ENCODE peak calls at places on chromosome X, in eight cellular contexts. K is tibial nerve, Y is A549, S is HepG2, T is stomach, X is right lobe of liver, O is breast epithelium, F is uterus. R is an unnamed sample.
A peak's percentile ranks its signal among the peaks of the same experiment; 100 is the strongest.

GRCh38 chrX:133403984-133404383 is 11.3 kb downstream of the GPC4 start:
- DNase-seq in Y (no peak), X (no peak), T (no peak), S (no peak), F (no peak), K (no peak), O (no peak), R (no peak)

GRCh38 chrX:115898382-115899001 is 272.1 kb upstream of the AGTR2 start:
- DNase-seq in S (peak; percentile 81), K (no peak), Y (peak; percentile 23), F (peak; percentile 53), T (peak; percentile 92), O (peak; percentile 53), X (no peak), R (peak; percentile 89)

GRCh38 chrX:85561216-85561615 is 181.8 kb upstream of the POF1B start:
- DNase-seq in X (no peak), T (no peak), S (no peak), O (no peak), Y (no peak), K (no peak), F (no peak), R (no peak)

GRCh38 chrX:65985922-65986588 is 53.8 kb downstream of the VSIG4 start:
- DNase-seq in O (no peak), T (no peak), X (no peak), K (peak; percentile 17), Y (peak; percentile 50), S (peak; percentile 18), F (peak; percentile 12), R (peak; percentile 12)

GRCh38 chrX:154349359-154349935 is 25.0 kb downstream of the FLNA start:
- DNase-seq in F (peak; percentile 34), O (no peak), X (no peak), Y (peak; percentile 26), K (no peak), S (no peak), T (no peak), R (peak; percentile 11)

GRCh38 chrX:55119712-55120111 is 30.9 kb downstream of the PAGE2 start:
- DNase-seq in K (no peak), F (no peak), X (no peak), O (no peak), S (no peak), Y (no peak), T (no peak), R (no peak)

GRCh38 chrX:276588-277171 is 4.5 kb upstream of the PLCXD1 start:
- DNase-seq in F (no peak), T (peak; percentile 67), S (no peak), K (no peak), Y (peak; percentile 58), O (peak; percentile 84), X (peak; percentile 63), R (peak; percentile 49)

GRCh38 chrX:154074199-154074598 is 23.3 kb downstream of the MECP2 start:
- DNase-seq in O (no peak), F (no peak), S (peak; percentile 19), X (no peak), T (no peak), Y (peak; percentile 28), K (no peak), R (no peak)

GRCh38 chrX:41688835-41689234 is at the start of gene GPR34:
- DNase-seq in Y (no peak), K (no peak), S (no peak), X (no peak), F (no peak), T (no peak), O (no peak), R (no peak)

GRCh38 chrX:14039344-14039743 is 9.7 kb upstream of the GEMIN8 start:
- DNase-seq in K (peak; percentile 55), S (peak; percentile 28), O (no peak), F (no peak), T (peak; percentile 60), Y (peak; percentile 54), X (peak; percentile 46), R (peak; percentile 61)

GRCh38 chrX:10106801-10107200 is 50.0 kb upstream of the CLCN4 start:
- DNase-seq in Y (no peak), K (no peak), O (no peak), X (no peak), T (no peak), S (no peak), F (no peak), R (peak; percentile 46)

GRCh38 chrX:80808854-80809493 is 703 bp downstream of the BRWD3 start:
- DNase-seq in S (no peak), O (no peak), F (peak; percentile 15), T (no peak), K (peak; percentile 5), Y (peak; percentile 20), X (peak; percentile 45), R (peak; percentile 28)

GRCh38 chrX:136055651-136056221 is 70.5 kb downstream of the SLC9A6 start:
- DNase-seq in O (no peak), Y (no peak), T (no peak), K (peak; percentile 50), S (no peak), X (no peak), F (peak; percentile 51), R (no peak)

GRCh38 chrX:156004256-156004655 is 6.8 kb downstream of the IL9R start:
- DNase-seq in S (no peak), O (no peak), K (no peak), X (no peak), T (no peak), F (no peak), Y (no peak), R (no peak)

GRCh38 chrX:141903400-141904155 is at the start of gene MAGEC1:
- DNase-seq in K (no peak), Y (no peak), X (no peak), S (no peak), O (no peak), T (no peak), F (no peak), R (no peak)

GRCh38 chrX:57266275-57266674 is 20.2 kb upstream of the FAAH2 start:
- DNase-seq in X (no peak), T (no peak), Y (no peak), K (no peak), F (no peak), S (no peak), O (no peak), R (no peak)

GRCh38 chrX:155231163-155231562 is 14.9 kb downstream of the VBP1 start:
- DNase-seq in K (no peak), Y (no peak), X (no peak), O (no peak), S (no peak), T (no peak), F (no peak), R (no peak)

GRCh38 chrX:19725545-19726102 is 161.8 kb downstream of the SH3KBP1 start:
- DNase-seq in Y (peak; percentile 19), O (no peak), T (no peak), K (no peak), X (peak; percentile 47), S (no peak), F (no peak), R (no peak)

DNA sequence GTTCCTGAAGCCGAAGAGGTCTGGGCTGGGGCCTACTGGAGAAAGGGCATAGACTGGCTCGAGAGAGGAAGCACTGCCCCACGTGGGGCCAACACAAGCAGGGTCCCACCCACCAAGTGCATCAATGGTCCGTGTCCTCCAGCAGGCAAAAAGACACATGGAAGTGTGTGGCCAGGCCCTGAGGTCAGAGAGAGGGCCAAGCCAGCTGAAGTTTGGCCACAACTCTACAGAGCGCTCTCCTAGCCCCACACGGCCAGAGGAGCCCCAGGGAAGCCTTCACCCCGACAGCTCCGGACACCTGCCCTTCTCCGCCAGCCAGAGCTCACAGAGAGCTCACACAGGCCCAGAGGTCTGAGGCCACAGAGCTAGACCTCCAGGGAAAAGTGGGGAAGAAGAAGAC is 8.5 kb upstream of the KDM5C start:
- DNase-seq in F (no peak), T (no peak), S (no peak), O (no peak), Y (no peak), K (no peak), X (no peak), R (no peak)
- TF ChIP-seq POLR2A in F (no peak), T (no peak), S (no peak), O (no peak), Y (no peak), K (no peak), X (no peak), R (no peak)

GRCh38 chrX:43971966-43972961 is 926 bp downstream of the NDP start:
- DNase-seq in Y (no peak), K (no peak), T (no peak), F (no peak), S (no peak), X (no peak), O (no peak), R (no peak)
- H3K4me3 ChIP-seq in Y (no peak overlapping the region), K (peak overlapping the region; percentile 32), T (peak overlapping the region; percentile 33), F (peak overlapping the region; percentile 17), S (no peak overlapping the region), X (no peak overlapping the region), O (peak overlapping the region; percentile 55), R (peak overlapping the region; percentile 28)

GRCh38 chrX:129793604-129794191 is 13.9 kb downstream of the SASH3 start:
- DNase-seq in S (no peak), K (no peak), X (no peak), F (no peak), T (no peak), Y (no peak), O (no peak), R (no peak)

GRCh38 chrX:129791336-129791735 is 11.6 kb downstream of the SASH3 start:
- DNase-seq in K (no peak), S (no peak), O (no peak), X (no peak), F (no peak), T (no peak), Y (no peak), R (no peak)

GRCh38 chrX:129791961-129792570 is 12.3 kb downstream of the SASH3 start:
- DNase-seq in Y (no peak), X (no peak), F (no peak), S (no peak), K (no peak), T (no peak), O (no peak), R (no peak)

GRCh38 chrX:129790808-129791207 is 11.1 kb downstream of the SASH3 start:
- DNase-seq in O (no peak), Y (no peak), F (no peak), X (no peak), T (no peak), S (no peak), K (no peak), R (no peak)

DNA sequence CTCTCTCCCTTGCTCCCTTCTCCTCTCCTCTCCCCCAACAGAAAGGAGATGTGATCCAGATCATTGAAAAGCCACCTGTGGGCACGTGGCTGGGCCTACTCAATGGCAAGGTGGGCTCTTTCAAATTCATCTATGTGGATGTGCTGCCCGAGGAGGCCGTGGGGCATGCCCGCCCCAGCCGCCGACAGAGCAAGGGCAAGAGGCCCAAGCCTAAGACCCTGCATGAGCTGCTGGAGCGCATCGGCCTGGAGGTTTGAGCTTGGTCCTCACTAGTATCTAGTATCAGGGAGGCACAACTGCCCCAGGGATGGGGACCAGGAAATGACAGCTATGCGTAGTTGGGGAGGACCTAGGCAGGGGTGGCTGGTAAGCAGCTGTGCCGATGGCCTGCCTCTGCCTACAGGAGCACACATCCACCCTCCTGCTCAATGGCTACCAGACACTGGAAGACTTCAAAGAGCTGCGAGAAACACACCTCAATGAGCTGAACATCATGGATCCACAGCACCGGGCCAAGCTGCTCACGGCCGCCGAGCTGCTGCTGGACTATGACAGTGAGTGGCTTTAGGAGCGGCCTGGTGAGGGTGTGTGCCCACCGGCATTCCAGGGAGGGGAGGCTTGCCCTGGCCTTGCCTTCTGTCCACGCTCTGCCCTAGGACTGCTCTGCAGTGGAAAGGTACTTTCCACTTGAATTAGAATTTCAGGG is 13.0 kb downstream of the SASH3 start:
- DNase-seq in F (no peak), X (no peak), O (no peak), K (no peak), Y (no peak), S (no peak), T (no peak), R (no peak)
- TF ChIP-seq POLR2A in F (no peak), X (no peak), O (no peak), K (no peak), Y (no peak), S (no peak), T (no peak), R (no peak)

GRCh38 chrX:23766650-23767551 is 16.1 kb upstream of the SAT1 start:
- DNase-seq in S (no peak), T (no peak), O (no peak), K (no peak), X (no peak), F (no peak), Y (no peak), R (peak; percentile 17)
- H3K4me3 ChIP-seq in S (no peak overlapping the region), T (no peak overlapping the region), O (peak overlapping the region; percentile 44), K (no peak overlapping the region), X (no peak overlapping the region), F (no peak overlapping the region), Y (no peak overlapping the region), R (no peak overlapping the region)